ENCODE peak calls at places on chromosomes 13 and 19, in seven cellular contexts. E is CD8-positive, alpha-beta T cell; Q is pancreas; W is upper lobe of right lung; M is tibial artery; J is colonic mucosa; B is cardiac muscle cell. Y is an unnamed sample. For H3K36me3, the result is how much of the 10 kb centered on the place peaks cover.

GRCh38 chr13:84362777-84363176 is 480.5 kb upstream of the SLITRK1 start:
- DNase-seq in E (no peak), Q (no peak), W (no peak), M (no peak), J (no peak), B (no peak), Y (no peak)

GRCh38 chr19:29714953-29715694 is at the start of gene C19orf12:
- DNase-seq in E (peak), Q (peak), W (peak), M (peak), J (peak), B (peak), Y (no peak)

GRCh38 chr13:24692541-24692940 is 12.3 kb downstream of the ATP12A start:
- DNase-seq in E (no peak), Q (no peak), W (peak), M (peak), J (no peak), B (no peak), Y (no peak)

GRCh38 chr13:94559201-94559795 is 36.7 kb downstream of the TGDS start:
- DNase-seq in E (no peak), Q (no peak), W (no peak), M (no peak), J (no peak), B (no peak), Y (no peak)

GRCh38 chr19:10124429-10124828 is 4.7 kb upstream of the EIF3G start:
- DNase-seq in E (no peak), Q (no peak), W (no peak), M (no peak), J (no peak), B (no peak), Y (no peak)

GRCh38 chr13:51501592-51502205 is 48.9 kb upstream of the INTS6 start:
- DNase-seq in E (no peak), Q (no peak), W (no peak), M (no peak), J (no peak), B (no peak), Y (no peak)

GRCh38 chr13:46803586-46803985 is 6.6 kb upstream of the ESD start:
- DNase-seq in E (no peak), Q (no peak), W (no peak), M (no peak), J (no peak), B (no peak), Y (no peak)

GRCh38 chr19:57841364-57841763 is 8.3 kb upstream of the ZNF587 start:
- DNase-seq in E (no peak), Q (no peak), W (no peak), M (no peak), J (no peak), B (no peak), Y (no peak)

GRCh38 chr19:45821103-45821521 is 6.0 kb upstream of the RSPH6A start:
- DNase-seq in E (no peak), Q (no peak), W (no peak), M (no peak), J (no peak), B (no peak), Y (no peak)

DNA sequence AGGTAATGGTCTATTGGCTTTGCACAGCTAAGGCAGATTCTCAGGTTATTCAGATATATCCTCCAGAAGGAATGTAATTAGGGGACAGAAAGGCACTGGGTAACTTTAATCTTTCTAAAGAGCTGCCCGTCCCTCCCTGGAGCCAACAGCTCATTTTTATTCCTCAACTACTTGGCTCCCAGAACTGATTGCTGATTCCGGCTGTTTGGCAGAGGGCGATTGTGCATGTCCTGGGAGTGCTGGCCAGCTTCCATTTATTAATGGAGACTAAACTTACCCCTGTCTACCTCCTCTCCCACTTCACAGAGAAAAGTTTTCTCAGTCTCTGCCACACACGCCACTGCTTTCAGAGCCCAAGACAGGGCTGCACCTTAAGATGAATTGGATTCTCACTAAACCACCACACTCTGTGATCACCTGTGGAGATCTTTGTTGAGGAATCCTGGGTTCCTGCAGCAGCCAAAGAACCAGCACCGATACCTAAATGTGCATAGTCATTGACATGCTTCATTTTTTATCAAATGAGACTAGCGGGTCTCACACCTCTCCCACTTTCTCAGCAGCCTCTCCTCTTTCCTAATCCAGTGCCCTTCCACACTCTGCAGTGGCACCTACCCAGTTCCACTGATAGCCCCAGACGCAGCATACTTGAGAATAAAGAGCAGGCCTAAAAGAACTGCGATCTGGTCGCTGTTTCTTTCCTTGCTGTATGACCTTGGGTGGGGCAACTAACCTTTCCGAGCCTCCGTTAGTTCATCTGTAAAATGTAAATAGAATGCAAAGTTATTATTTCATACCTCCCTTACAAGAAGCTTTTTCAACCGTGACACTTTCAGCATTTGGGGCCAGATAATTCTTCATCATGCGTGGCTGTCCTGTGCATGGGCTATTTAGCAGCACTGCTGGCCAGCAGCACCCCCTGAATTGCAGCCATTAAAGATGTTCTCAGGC is 648.7 kb downstream of the UQCRFS1 start:
- DNase-seq in E (no peak), Q (no peak), W (no peak), M (no peak), J (no peak), B (no peak), Y (no peak)
- H3K36me3 ChIP-seq in E (under half), Q (under half), W (under half), M (under half), J (under half), B (under half), Y (under half)

GRCh38 chr13:32023698-32024097 is 7.9 kb upstream of the FRY start:
- DNase-seq in E (no peak), Q (no peak), W (no peak), M (no peak), J (no peak), B (no peak), Y (no peak)

GRCh38 chr13:32026619-32027018 is 5.0 kb upstream of the FRY start:
- DNase-seq in E (no peak), Q (no peak), W (no peak), M (no peak), J (no peak), B (no peak), Y (no peak)

GRCh38 chr13:32024750-32025149 is 6.8 kb upstream of the FRY start:
- DNase-seq in E (no peak), Q (no peak), W (no peak), M (no peak), J (no peak), B (no peak), Y (no peak)

GRCh38 chr13:32023096-32023495 is 8.5 kb upstream of the FRY start:
- DNase-seq in E (no peak), Q (no peak), W (no peak), M (no peak), J (no peak), B (no peak), Y (no peak)

DNA sequence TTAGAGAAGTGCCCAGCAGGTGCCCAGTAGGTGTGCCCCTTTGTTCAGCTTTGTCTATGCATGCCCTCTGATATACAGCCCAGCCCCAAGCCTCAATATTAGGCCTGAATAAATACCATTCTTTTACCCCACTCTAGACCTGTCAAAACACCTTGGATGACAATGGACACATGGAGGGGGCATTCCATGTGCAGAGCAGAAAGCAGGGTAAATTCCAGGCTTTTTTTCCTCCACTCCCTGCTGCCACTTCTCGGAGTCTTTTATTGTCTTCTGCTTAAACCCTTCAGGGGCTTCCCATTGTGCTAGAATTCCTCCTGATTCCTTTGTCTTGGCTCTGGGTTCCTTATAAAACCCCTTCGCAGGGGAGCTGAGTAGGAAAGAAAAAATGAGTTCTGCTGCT is 5.8 kb upstream of the FRY start:
- DNase-seq in E (no peak), Q (no peak), W (no peak), M (no peak), J (no peak), B (no peak), Y (no peak)
- H3K4me3 ChIP-seq in E (no peak), Q (no peak), W (no peak), M (no peak), J (no peak), B (no peak), Y (no peak)

GRCh38 chr13:57629391-57629804 is 2.1 kb upstream of the PCDH17 start:
- DNase-seq in E (no peak), Q (peak), W (peak), M (peak), J (no peak), B (no peak), Y (no peak)
- TF ChIP-seq CTCF in E (no peak), Q (no peak), W (no peak), M (no peak), J (no peak), B (no peak), Y (no peak)

GRCh38 chr13:99536023-99536422 is 34.8 kb downstream of the TM9SF2 start:
- DNase-seq in E (no peak), Q (no peak), W (no peak), M (no peak), J (no peak), B (no peak), Y (no peak)
- H3K36me3 ChIP-seq in E (under half), Q (under half), W (under half), M (under half), J (under half), B (under half), Y (under half)

GRCh38 chr13:113421673-113422270 is 31.5 kb downstream of the ADPRHL1 start:
- DNase-seq in E (no peak), Q (no peak), W (no peak), M (no peak), J (no peak), B (no peak), Y (no peak)
- H3K4me3 ChIP-seq in E (no peak), Q (no peak), W (no peak), M (peak), J (no peak), B (no peak), Y (peak)

DNA sequence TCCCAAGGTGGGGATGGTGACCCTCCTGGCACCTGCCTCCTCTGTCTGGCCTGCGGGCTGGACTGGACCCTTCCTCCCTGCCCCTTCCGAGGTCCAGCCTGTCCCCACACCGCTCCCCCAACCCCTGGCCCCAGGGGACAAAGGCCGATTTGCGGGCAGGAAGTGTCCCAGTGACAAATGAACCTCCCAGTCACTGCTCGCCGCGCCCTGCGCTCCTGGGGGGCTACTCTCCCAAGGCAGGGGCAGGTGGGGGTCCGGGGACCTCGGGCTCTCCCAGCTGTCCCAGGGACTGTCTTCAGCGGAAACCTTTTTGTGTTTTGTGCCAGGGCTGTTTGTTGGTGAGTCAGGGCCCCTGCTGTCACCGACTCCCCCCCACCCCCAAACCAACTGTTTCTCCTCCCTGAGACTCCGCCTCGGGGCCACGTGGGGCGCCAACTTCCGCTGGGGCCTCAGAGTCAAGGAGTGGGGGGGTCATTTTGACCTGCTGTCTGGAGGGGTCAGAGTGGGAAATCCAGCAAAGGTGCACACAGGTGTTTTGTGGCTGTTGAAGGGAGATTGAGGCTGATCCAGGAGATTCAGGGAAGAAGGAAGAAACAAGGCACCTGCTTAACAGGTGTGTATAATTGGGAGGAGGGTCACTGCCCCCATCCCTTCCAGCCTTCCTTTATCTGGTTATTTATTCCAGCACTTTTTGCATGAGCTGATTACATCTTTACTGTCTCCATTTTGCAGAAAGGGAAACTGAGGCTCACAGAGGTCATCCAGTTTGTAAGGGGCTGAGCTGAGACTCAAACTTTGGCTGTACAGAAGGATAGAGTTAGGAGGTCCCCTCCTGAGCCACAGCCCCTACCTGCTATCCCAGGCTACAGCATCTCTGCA is 831 bp downstream of the PGPEP1 start:
- DNase-seq in E (peak), Q (peak), W (peak), M (peak), J (peak), B (peak), Y (no peak)
- TF ChIP-seq CTCF in E (no peak), Q (no peak), W (peak), M (no peak), J (no peak), B (no peak), Y (no peak)

DNA sequence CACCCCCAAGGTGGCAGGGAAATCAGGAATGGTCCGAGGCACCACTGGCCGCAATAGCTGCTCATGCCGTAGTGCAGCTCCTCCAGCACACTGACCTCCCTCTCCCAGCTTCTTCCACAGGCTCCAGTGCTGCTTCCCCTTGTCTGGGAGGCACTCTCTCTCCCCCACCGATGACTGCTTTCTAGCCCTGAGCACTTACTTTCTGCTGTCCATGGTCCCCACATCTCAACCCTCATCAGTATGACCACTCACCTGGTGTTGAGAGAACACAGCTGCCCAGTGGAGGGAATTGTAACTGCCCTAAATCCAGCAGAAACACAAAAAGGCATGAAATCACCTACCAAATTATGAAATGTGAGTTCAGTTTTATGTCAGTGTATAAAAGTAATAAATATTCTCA is 28.9 kb upstream of the TPP2 start:
- DNase-seq in E (no peak), Q (no peak), W (no peak), M (no peak), J (no peak), B (peak), Y (no peak)
- H3K36me3 ChIP-seq in E (under half), Q (under half), W (under half), M (under half), J (under half), B (under half), Y (under half)

DNA sequence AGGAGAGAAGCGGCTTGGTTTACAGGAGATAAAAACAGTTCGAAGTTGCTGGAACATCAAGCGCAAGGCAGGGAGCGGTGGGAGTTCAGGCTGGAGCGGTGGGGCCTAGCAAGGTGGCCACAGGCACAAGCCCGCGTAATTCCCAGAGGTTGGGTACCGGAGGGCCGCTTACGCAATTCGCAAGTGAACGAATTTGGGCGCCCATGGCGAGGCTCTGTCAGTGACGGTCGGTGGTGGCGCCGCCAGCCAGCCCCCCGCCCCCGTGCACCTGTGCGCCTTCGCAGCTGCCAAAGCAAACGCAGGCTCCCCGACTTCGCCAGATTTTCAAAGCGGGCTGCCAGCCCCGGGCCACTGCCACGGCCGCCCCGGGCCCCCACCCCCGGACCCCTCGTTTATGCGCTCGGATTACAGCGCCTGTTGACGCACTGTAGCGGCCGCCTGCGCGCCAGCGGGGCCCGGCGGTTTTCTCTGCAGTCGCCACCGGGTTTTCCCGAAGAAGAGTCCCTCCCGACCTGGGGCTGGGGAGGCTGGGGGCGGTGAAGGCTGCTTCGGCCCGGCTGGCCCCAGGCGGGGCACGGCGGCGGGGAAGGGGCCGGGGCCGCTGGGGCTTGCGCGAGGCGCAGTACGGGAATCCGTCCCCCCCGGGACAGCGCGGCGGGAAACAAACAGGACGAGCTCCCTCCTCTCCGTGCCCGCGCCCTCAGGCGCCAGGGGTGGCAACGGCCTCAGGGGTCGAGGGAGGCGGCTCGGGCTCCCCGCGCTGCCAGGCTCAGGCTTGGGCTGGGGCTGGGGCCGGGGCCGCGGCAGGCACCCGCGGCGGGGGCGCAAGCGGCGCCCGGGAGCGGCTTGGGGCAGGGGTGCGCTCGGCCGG is 714 bp downstream of the N4BP2L1 start:
- DNase-seq in E (peak), Q (peak), W (peak), M (peak), J (peak), B (peak), Y (no peak)
- H3K4me3 ChIP-seq in E (peak), Q (peak), W (peak), M (peak), J (peak), B (peak), Y (peak)

DNA sequence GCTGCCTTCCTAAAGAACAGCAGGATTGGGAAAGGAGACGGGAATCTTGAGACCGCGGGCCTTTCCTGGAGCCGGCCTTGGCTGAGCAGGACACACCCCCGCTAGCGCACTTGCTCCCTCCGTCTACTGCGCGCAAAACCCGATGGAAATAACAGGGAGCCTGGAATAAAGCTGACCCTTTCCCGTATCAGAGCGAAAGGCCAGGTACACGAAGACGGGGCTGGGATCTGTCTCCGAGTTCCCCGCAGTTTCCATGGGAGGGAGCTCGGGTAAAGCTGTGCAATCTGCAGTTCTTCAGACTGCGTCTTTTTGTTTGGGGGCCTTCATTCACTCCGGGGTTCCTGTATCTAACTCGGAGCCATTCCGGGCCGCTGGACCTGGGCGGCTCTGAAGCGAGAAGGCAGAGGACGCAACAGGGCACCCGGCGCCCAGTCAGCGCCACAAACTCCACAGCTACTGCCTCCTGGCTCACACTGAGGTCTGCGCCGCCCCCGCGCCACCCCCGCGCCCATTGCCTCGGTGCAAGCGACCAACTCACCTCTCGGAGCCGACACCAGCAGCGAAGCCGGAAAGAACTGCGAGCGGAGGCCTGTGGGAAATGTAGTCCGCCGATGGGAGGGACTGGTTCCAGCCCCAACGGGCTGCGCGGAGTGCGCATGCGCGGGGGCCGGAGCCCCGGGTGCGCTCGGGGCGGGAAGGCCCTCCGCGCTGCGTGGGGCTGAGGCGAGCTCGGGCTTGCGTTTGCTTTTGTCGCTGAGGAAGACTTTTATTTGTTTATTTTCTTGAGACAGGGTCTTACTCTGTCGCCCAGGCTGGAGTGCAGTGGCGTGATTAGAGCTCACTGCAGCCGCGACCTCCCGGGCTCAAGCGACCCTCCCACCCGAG is at the start of gene ZFP14:
- DNase-seq in E (peak), Q (peak), W (peak), M (peak), J (peak), B (peak), Y (peak)
- TF ChIP-seq CTCF in E (peak), Q (no peak), W (peak), M (no peak), J (no peak), B (peak), Y (peak)